ENCODE peak calls at places on chromosomes 2 and 18, in four cellular contexts. One of them, this sample, is unnamed.

GRCh38 chr2:152415231-152415642 is 80.3 kb downstream of the FMNL2 start:
- DNase-seq in DND-41: no peak
- DNase-seq in upper lobe of right lung: no peak
- DNase-seq in foreskin fibroblast: no peak
- DNase-seq in this sample: no peak

GRCh38 chr2:99998981-99999380 is 143.4 kb downstream of the AFF3 start:
- DNase-seq in DND-41: no peak
- DNase-seq in upper lobe of right lung: no peak
- DNase-seq in foreskin fibroblast: no peak
- DNase-seq in this sample: no peak

GRCh38 chr2:226439337-226439736 is 360.3 kb downstream of the IRS1 start:
- DNase-seq in DND-41: peak
- DNase-seq in upper lobe of right lung: no peak
- DNase-seq in foreskin fibroblast: no peak
- DNase-seq in this sample: no peak

GRCh38 chr18:35508746-35509338 is 11.1 kb upstream of the INO80C start:
- DNase-seq in DND-41: no peak
- DNase-seq in upper lobe of right lung: no peak
- DNase-seq in foreskin fibroblast: no peak
- DNase-seq in this sample: no peak

GRCh38 chr2:181984814-181985631 is 630 bp upstream of the PPP1R1C start:
- DNase-seq in DND-41: no peak
- DNase-seq in upper lobe of right lung: no peak
- DNase-seq in foreskin fibroblast: no peak
- DNase-seq in this sample: no peak

GRCh38 chr2:192448881-192449280 is 254.1 kb upstream of the TMEFF2 start:
- DNase-seq in DND-41: no peak
- DNase-seq in upper lobe of right lung: no peak
- DNase-seq in foreskin fibroblast: no peak
- DNase-seq in this sample: no peak

GRCh38 chr2:46236006-46236875 is 61.0 kb upstream of the EPAS1 start:
- DNase-seq in DND-41: peak
- DNase-seq in upper lobe of right lung: no peak
- DNase-seq in foreskin fibroblast: peak
- DNase-seq in this sample: no peak

GRCh38 chr2:43407826-43408783 is 181.7 kb upstream of the ZFP36L2 start:
- DNase-seq in DND-41: no peak
- DNase-seq in upper lobe of right lung: no peak
- DNase-seq in foreskin fibroblast: peak
- DNase-seq in this sample: no peak

GRCh38 chr2:113225505-113226259 is 51.9 kb downstream of the PSD4 start:
- DNase-seq in DND-41: no peak
- DNase-seq in upper lobe of right lung: no peak
- DNase-seq in foreskin fibroblast: peak
- DNase-seq in this sample: no peak

GRCh38 chr2:120939595-120940318 is 204.1 kb downstream of the GLI2 start:
- DNase-seq in DND-41: no peak
- DNase-seq in upper lobe of right lung: no peak
- DNase-seq in foreskin fibroblast: peak
- DNase-seq in this sample: no peak

GRCh38 chr18:27599202-27599829 is 414.2 kb upstream of the CHST9 start:
- DNase-seq in DND-41: peak
- DNase-seq in upper lobe of right lung: no peak
- DNase-seq in foreskin fibroblast: peak
- DNase-seq in this sample: peak

GRCh38 chr2:46346719-46347118 is 49.5 kb downstream of the EPAS1 start:
- DNase-seq in DND-41: no peak
- DNase-seq in upper lobe of right lung: no peak
- DNase-seq in foreskin fibroblast: no peak
- DNase-seq in this sample: no peak

GRCh38 chr18:44852818-44853217 is 172.1 kb downstream of the SETBP1 start:
- DNase-seq in DND-41: no peak
- DNase-seq in upper lobe of right lung: no peak
- DNase-seq in foreskin fibroblast: peak
- DNase-seq in this sample: no peak

GRCh38 chr2:112483047-112483473 is 1.1 kb downstream of the TTL start:
- DNase-seq in DND-41: peak
- DNase-seq in upper lobe of right lung: no peak
- DNase-seq in foreskin fibroblast: peak
- DNase-seq in this sample: no peak

GRCh38 chr2:119421731-119422130 is 9.9 kb upstream of the TMEM37 start:
- DNase-seq in DND-41: no peak
- DNase-seq in upper lobe of right lung: no peak
- DNase-seq in foreskin fibroblast: no peak
- DNase-seq in this sample: no peak

GRCh38 chr2:187302619-187303018 is 145.4 kb downstream of the CALCRL start:
- DNase-seq in DND-41: no peak
- DNase-seq in upper lobe of right lung: no peak
- DNase-seq in foreskin fibroblast: peak
- DNase-seq in this sample: no peak

GRCh38 chr2:219699440-219699821 is 72.0 kb downstream of the SLC4A3 start:
- DNase-seq in DND-41: no peak
- DNase-seq in upper lobe of right lung: no peak
- DNase-seq in foreskin fibroblast: no peak
- DNase-seq in this sample: no peak

GRCh38 chr2:70887208-70887549 is 48.5 kb upstream of the ATP6V1B1 start:
- DNase-seq in DND-41: no peak
- DNase-seq in upper lobe of right lung: no peak
- DNase-seq in foreskin fibroblast: no peak
- DNase-seq in this sample: no peak
- H3K4me3 ChIP-seq in DND-41: no peak
- H3K4me3 ChIP-seq in upper lobe of right lung: peak
- H3K4me3 ChIP-seq in foreskin fibroblast: peak
- H3K4me3 ChIP-seq in this sample: no peak

GRCh38 chr2:206915136-206915535 is 24.2 kb upstream of the CPO start:
- DNase-seq in DND-41: no peak
- DNase-seq in upper lobe of right lung: no peak
- DNase-seq in foreskin fibroblast: peak
- DNase-seq in this sample: no peak
- H3K4me3 ChIP-seq in DND-41: no peak
- H3K4me3 ChIP-seq in upper lobe of right lung: no peak
- H3K4me3 ChIP-seq in foreskin fibroblast: no peak
- H3K4me3 ChIP-seq in this sample: no peak

DNA sequence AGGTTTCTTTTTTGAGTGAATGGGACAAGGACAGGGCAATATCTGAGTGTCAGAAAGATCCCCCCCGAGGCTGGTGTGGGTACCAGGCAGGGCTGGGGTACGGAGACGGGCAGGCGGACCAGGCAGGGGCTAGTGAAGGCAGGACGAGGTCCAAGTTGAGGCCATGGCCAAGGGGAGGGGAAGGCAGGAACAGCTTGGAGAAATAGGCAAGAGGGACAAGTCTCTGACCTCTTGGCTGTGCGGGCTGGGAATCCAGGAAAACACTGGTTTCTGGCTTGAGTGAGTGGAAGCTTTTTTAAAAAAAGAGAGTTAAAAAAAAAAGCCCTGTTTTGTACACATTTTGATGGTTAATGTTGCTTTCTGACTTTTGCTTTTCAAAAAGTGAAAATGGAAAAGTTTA is 30.3 kb downstream of the ASAP2 start:
- DNase-seq in DND-41: no peak
- DNase-seq in upper lobe of right lung: no peak
- DNase-seq in foreskin fibroblast: no peak
- DNase-seq in this sample: no peak
- H3K4me3 ChIP-seq in DND-41: no peak
- H3K4me3 ChIP-seq in upper lobe of right lung: no peak
- H3K4me3 ChIP-seq in foreskin fibroblast: no peak
- H3K4me3 ChIP-seq in this sample: no peak

GRCh38 chr18:31497404-31497710 is 620 bp upstream of the DSG2 start:
- DNase-seq in DND-41: no peak
- DNase-seq in upper lobe of right lung: no peak
- DNase-seq in foreskin fibroblast: no peak
- DNase-seq in this sample: no peak
- H3K4me3 ChIP-seq in DND-41: no peak
- H3K4me3 ChIP-seq in upper lobe of right lung: peak
- H3K4me3 ChIP-seq in foreskin fibroblast: no peak
- H3K4me3 ChIP-seq in this sample: no peak

GRCh38 chr18:5890606-5891360 is 4.5 kb downstream of the TMEM200C start:
- DNase-seq in DND-41: no peak
- DNase-seq in upper lobe of right lung: peak
- DNase-seq in foreskin fibroblast: peak
- DNase-seq in this sample: peak
- H3K4me3 ChIP-seq in DND-41: no peak
- H3K4me3 ChIP-seq in upper lobe of right lung: peak
- H3K4me3 ChIP-seq in foreskin fibroblast: no peak
- H3K4me3 ChIP-seq in this sample: no peak

DNA sequence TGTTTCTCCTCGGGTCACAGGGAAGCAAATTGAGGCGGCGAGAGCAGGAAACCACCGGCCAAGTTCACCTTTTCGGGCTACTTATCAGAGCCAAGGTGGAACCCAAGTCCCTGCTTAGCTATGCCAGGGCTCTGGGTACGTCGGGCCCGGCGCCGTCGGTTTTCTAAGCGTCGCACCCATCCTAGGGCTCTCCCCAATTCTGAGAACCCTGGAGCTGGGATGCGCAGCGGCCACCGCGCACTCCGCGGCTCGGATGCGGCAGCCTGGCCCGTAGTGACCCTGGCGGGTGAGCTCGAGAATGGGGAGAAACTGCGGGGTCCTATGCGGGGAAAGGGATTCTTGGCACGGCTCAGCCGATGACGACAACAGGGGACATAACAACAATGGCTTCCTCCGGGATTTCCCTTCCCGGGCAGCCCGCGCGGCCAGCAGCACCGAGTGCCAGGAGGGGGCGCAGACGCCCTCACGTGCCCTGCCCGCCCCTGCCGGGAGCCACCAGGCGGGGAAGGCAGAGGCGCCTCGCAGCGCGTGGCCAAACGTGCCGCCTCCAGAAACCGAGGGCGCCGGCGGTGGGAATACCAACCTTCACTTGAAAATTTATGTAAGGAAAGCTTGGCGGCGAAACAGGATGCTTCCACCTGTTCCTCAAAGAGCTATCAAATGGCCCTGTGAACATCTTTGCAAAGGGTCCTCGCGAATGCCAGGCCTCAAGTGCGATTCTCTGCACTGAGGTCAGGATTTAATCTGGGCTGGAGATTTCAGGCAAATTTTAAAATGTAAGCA is 2.1 kb upstream of the SLC30A3 start:
- DNase-seq in DND-41: no peak
- DNase-seq in upper lobe of right lung: peak
- DNase-seq in foreskin fibroblast: peak
- DNase-seq in this sample: peak
- H3K4me3 ChIP-seq in DND-41: no peak
- H3K4me3 ChIP-seq in upper lobe of right lung: peak
- H3K4me3 ChIP-seq in foreskin fibroblast: no peak
- H3K4me3 ChIP-seq in this sample: no peak

GRCh38 chr2:33529771-33530481 is 53.5 kb downstream of the RASGRP3 start:
- DNase-seq in DND-41: no peak
- DNase-seq in upper lobe of right lung: no peak
- DNase-seq in foreskin fibroblast: peak
- DNase-seq in this sample: no peak
- H3K4me3 ChIP-seq in DND-41: no peak
- H3K4me3 ChIP-seq in upper lobe of right lung: no peak
- H3K4me3 ChIP-seq in foreskin fibroblast: no peak
- H3K4me3 ChIP-seq in this sample: no peak

GRCh38 chr2:68721482-68722071 is 13.0 kb upstream of the ARHGAP25 start:
- DNase-seq in DND-41: peak
- DNase-seq in upper lobe of right lung: no peak
- DNase-seq in foreskin fibroblast: no peak
- DNase-seq in this sample: no peak
- H3K4me3 ChIP-seq in DND-41: peak
- H3K4me3 ChIP-seq in upper lobe of right lung: no peak
- H3K4me3 ChIP-seq in foreskin fibroblast: no peak
- H3K4me3 ChIP-seq in this sample: no peak

GRCh38 chr2:96507957-96508520 is 2.9 kb upstream of the NEURL3 start:
- DNase-seq in DND-41: peak
- DNase-seq in upper lobe of right lung: peak
- DNase-seq in foreskin fibroblast: peak
- DNase-seq in this sample: peak
- H3K4me3 ChIP-seq in DND-41: peak
- H3K4me3 ChIP-seq in upper lobe of right lung: peak
- H3K4me3 ChIP-seq in foreskin fibroblast: peak
- H3K4me3 ChIP-seq in this sample: no peak

DNA sequence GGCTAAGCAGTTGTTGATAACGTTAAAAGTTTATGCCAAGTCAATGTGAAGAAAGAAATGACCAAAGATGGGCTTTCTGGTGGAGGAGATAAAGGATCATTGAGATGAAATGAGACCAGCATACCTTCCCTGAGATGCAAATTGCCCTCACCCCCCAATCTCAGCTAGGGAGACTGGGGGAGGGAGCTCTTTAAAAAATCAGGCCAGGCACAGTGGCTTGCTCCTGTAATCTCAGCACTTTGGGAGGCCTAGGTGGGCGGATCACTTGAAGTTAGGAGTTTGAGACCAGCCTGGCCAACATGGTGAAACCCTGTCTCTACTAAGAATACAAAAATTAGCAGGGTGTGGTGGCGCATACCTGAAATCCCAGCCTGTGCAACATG is 30.9 kb upstream of the KCMF1 start:
- DNase-seq in DND-41: no peak
- DNase-seq in upper lobe of right lung: no peak
- DNase-seq in foreskin fibroblast: no peak
- DNase-seq in this sample: no peak
- H3K4me3 ChIP-seq in DND-41: no peak
- H3K4me3 ChIP-seq in upper lobe of right lung: no peak
- H3K4me3 ChIP-seq in foreskin fibroblast: no peak
- H3K4me3 ChIP-seq in this sample: no peak